ENCODE peak calls at places on chromosomes 16 and 17, in nine cellular contexts. D is activated CD4-positive, alpha-beta T cell treated with anti-CD3 and anti-CD28 coated beads for 4 hours; N is HT-29; H is spleen; S is AG10803; V is H1; I is left colon; A is ascending aorta; K is dorsolateral prefrontal cortex. J is an unnamed sample.

GRCh38 chr17:77495575-77495974 is 354.8 kb downstream of the SEC14L1 start:
- DNase-seq in K (peak), H (peak), D (no peak), A (peak), I (no peak), S (no peak), V (no peak), N (no peak), J (no peak)

GRCh38 chr17:45775576-45776011 is 8.5 kb upstream of the CRHR1 start:
- DNase-seq in I (peak), K (no peak), A (no peak), H (no peak), N (peak), D (no peak), S (peak), V (no peak), J (no peak)

GRCh38 chr17:42347606-42348005 is 40.6 kb downstream of the STAT3 start:
- DNase-seq in H (no peak), D (no peak), A (no peak), I (no peak), V (no peak), K (no peak), N (no peak), S (no peak), J (no peak)

GRCh38 chr17:7446669-7447068 is 1.8 kb downstream of the CHRNB1 start:
- DNase-seq in S (no peak), D (no peak), H (no peak), K (no peak), A (no peak), V (no peak), N (no peak), I (no peak), J (no peak)

GRCh38 chr17:79948406-79948917 is 87.2 kb downstream of the TBC1D16 start:
- DNase-seq in V (no peak), N (no peak), K (peak), A (peak), D (no peak), S (no peak), I (no peak), H (peak), J (no peak)

GRCh38 chr17:73883175-73883574 is 238.9 kb upstream of the SDK2 start:
- DNase-seq in A (no peak), H (no peak), K (no peak), I (no peak), D (no peak), S (no peak), N (peak), V (no peak), J (no peak)

GRCh38 chr16:13935408-13935807 is 15.5 kb downstream of the ERCC4 start:
- DNase-seq in S (no peak), A (no peak), N (no peak), K (no peak), D (no peak), V (peak), H (no peak), I (no peak), J (no peak)

GRCh38 chr17:64443086-64443760 is 5.7 kb upstream of the MILR1 start:
- DNase-seq in N (peak), I (no peak), K (no peak), S (no peak), A (no peak), H (no peak), D (no peak), V (no peak), J (no peak)

GRCh38 chr17:19302791-19303233 is 59.7 kb downstream of the B9D1 start:
- DNase-seq in H (peak), A (no peak), I (no peak), S (no peak), N (no peak), D (no peak), K (peak), V (no peak), J (no peak)

GRCh38 chr17:6392609-6393367 is 42.1 kb downstream of the AIPL1 start:
- DNase-seq in N (no peak), V (no peak), H (no peak), I (no peak), K (no peak), S (no peak), A (no peak), D (no peak), J (no peak)

GRCh38 chr17:66524848-66525247 is 222.4 kb downstream of the PRKCA start:
- DNase-seq in D (no peak), K (no peak), V (no peak), N (no peak), S (no peak), H (no peak), A (no peak), I (no peak), J (no peak)

GRCh38 chr17:36949461-36949927 is 740 bp downstream of the AATF start:
- DNase-seq in N (peak), S (no peak), V (no peak), I (no peak), D (no peak), A (no peak), K (no peak), H (no peak), J (no peak)

GRCh38 chr17:77563439-77564102 is 394.9 kb upstream of the TNRC6C start:
- DNase-seq in H (peak), S (no peak), I (no peak), N (no peak), D (no peak), K (no peak), V (no peak), A (peak), J (no peak)

GRCh38 chr17:38872671-38873385 is 3.0 kb downstream of the LASP1 start:
- DNase-seq in S (no peak), H (no peak), A (no peak), K (no peak), N (peak), D (no peak), V (no peak), I (peak), J (no peak)

GRCh38 chr17:57603978-57604377 is 141.1 kb downstream of the CCDC182 start:
- DNase-seq in I (peak), D (peak), A (no peak), V (no peak), S (no peak), H (peak), K (no peak), N (no peak), J (no peak)

J was measured in amygdala.